ENCODE peak calls at places on chromosomes 2 and 18, in seven cellular contexts. E, R, T, F, G, X and L are unnamed samples.

GRCh38 chr2:6828299-6828584 is 37.5 kb downstream of the CMPK2 start:
- DNase-seq in E (no peak), R (no peak), T (no peak), F (no peak), G (peak; percentile 29), X (peak; percentile 16), L (no peak)

GRCh38 chr2:17057109-17058017 is 391.7 kb upstream of the CYRIA start:
- DNase-seq in E (no peak), R (no peak), T (no peak), F (no peak), G (no peak), X (no peak), L (no peak)

GRCh38 chr2:20471902-20472559 is 25.2 kb downstream of the RHOB start:
- DNase-seq in E (no peak), R (no peak), T (no peak), F (no peak), G (no peak), X (no peak), L (no peak)

GRCh38 chr2:239322414-239323086 is 78.3 kb downstream of the HDAC4 start:
- DNase-seq in E (no peak), R (peak; percentile 80), T (no peak), F (no peak), G (peak; percentile 63), X (no peak), L (no peak)

GRCh38 chr2:196389670-196390069 is 218.3 kb upstream of the STK17B start:
- DNase-seq in E (no peak), R (no peak), T (no peak), F (no peak), G (no peak), X (no peak), L (no peak)

GRCh38 chr18:80190311-80190710 is 57.0 kb downstream of the PARD6G start:
- DNase-seq in E (no peak), R (no peak), T (no peak), F (no peak), G (no peak), X (no peak), L (no peak)

GRCh38 chr2:50143822-50144575 is 887.9 kb downstream of the NRXN1 start:
- DNase-seq in E (no peak), R (no peak), T (peak; percentile 30), F (peak; percentile 15), G (peak; percentile 60), X (no peak), L (no peak)

GRCh38 chr2:60461421-60462108 is 91.9 kb downstream of the BCL11A start:
- DNase-seq in E (no peak), R (no peak), T (no peak), F (no peak), G (no peak), X (no peak), L (no peak)

GRCh38 chr18:30988440-30988839 is 54.1 kb downstream of the DSC3 start:
- DNase-seq in E (no peak), R (no peak), T (no peak), F (no peak), G (no peak), X (no peak), L (no peak)

GRCh38 chr2:191701696-191702095 is 23.8 kb downstream of the NABP1 start:
- DNase-seq in E (no peak), R (no peak), T (no peak), F (no peak), G (no peak), X (no peak), L (no peak)

GRCh38 chr2:241008711-241009121 is 10.3 kb downstream of the SNED1 start:
- DNase-seq in E (no peak), R (no peak), T (no peak), F (no peak), G (no peak), X (no peak), L (no peak)

GRCh38 chr2:134466141-134466540 is 212.3 kb downstream of the MGAT5 start:
- DNase-seq in E (no peak), R (no peak), T (no peak), F (no peak), G (peak; percentile 36), X (peak; percentile 54), L (no peak)

GRCh38 chr18:63775166-63775730 is at the start of gene SERPINB7:
- DNase-seq in E (no peak), R (no peak), T (no peak), F (peak; percentile 4), G (no peak), X (peak; percentile 10), L (no peak)

GRCh38 chr2:230749111-230749510 is 36.5 kb downstream of the CAB39 start:
- DNase-seq in E (no peak), R (no peak), T (no peak), F (no peak), G (no peak), X (no peak), L (no peak)

GRCh38 chr18:11984091-11984490 is 2.8 kb downstream of the IMPA2 start:
- DNase-seq in E (no peak), R (no peak), T (no peak), F (no peak), G (no peak), X (no peak), L (no peak)

GRCh38 chr2:197919487-197919886 is 115.1 kb downstream of the PLCL1 start:
- DNase-seq in E (no peak), R (no peak), T (no peak), F (no peak), G (no peak), X (no peak), L (no peak)